ENCODE peak calls at places on chromosome 15, in five cellular contexts. T, X, K, M and H are unnamed samples.

GRCh38 chr15:29873264-29873663 is 51.0 kb upstream of the TJP1 start:
- DNase-seq in T (no peak), X (no peak), K (no peak), M (no peak), H (peak)

GRCh38 chr15:32029862-32030781 is at the start of gene CHRNA7:
- DNase-seq in X (peak), M (peak), K (peak), T (peak), H (peak)

GRCh38 chr15:68500363-68501317 is 68.7 kb upstream of the ITGA11 start:
- DNase-seq in M (no peak), K (no peak), T (no peak), X (no peak), H (no peak)

GRCh38 chr15:60412026-60412425 is 14.2 kb upstream of the ANXA2 start:
- DNase-seq in K (no peak), T (no peak), M (peak), X (no peak), H (no peak)

GRCh38 chr15:85504739-85505676 is 124.6 kb downstream of the AKAP13 start:
- DNase-seq in X (peak), K (peak), M (peak), T (peak), H (peak)

GRCh38 chr15:99050328-99050980 is 42.9 kb upstream of the PGPEP1L start:
- DNase-seq in T (no peak), X (no peak), M (no peak), K (no peak), H (no peak)

GRCh38 chr15:87672309-87672897 is 584.1 kb downstream of the NTRK3 start:
- DNase-seq in M (peak), K (peak), T (peak), X (peak), H (peak)

GRCh38 chr15:76196949-76197315 is 114.3 kb downstream of the ETFA start:
- DNase-seq in X (no peak), T (no peak), M (no peak), K (no peak), H (no peak)

GRCh38 chr15:69193948-69194827 is 33.8 kb downstream of the GLCE start:
- DNase-seq in M (peak), T (no peak), K (peak), X (peak), H (peak)

GRCh38 chr15:71218272-71218805 is 103.1 kb downstream of the THSD4 start:
- DNase-seq in M (no peak), K (peak), X (no peak), T (no peak), H (peak)

GRCh38 chr15:40421246-40422157 is 15.9 kb downstream of the IVD start:
- DNase-seq in M (peak), X (peak), T (peak), K (peak), H (peak)

GRCh38 chr15:98231696-98232440 is 271.4 kb downstream of the ARRDC4 start:
- DNase-seq in M (no peak), K (peak), X (no peak), T (no peak), H (no peak)

GRCh38 chr15:65460948-65461347 is 38.2 kb upstream of the IGDCC4 start:
- DNase-seq in T (no peak), M (peak), X (no peak), K (peak), H (peak)

GRCh38 chr15:73078722-73079121 is 26.5 kb downstream of the NEO1 start:
- DNase-seq in T (no peak), X (peak), M (peak), K (peak), H (peak)

GRCh38 chr15:82643992-82644391 is 3.2 kb downstream of the CPEB1 start:
- DNase-seq in K (no peak), M (no peak), X (no peak), T (no peak), H (no peak)

GRCh38 chr15:65095747-65096104 is 19.2 kb downstream of the KBTBD13 start:
- DNase-seq in X (no peak), M (no peak), T (no peak), K (no peak), H (no peak)

GRCh38 chr15:59632714-59633113 is 21.1 kb downstream of the GCNT3 start:
- DNase-seq in X (peak), T (peak), K (peak), M (no peak), H (no peak)

GRCh38 chr15:99706557-99707303 is 26.5 kb downstream of the LYSMD4 start:
- DNase-seq in M (no peak), K (peak), X (no peak), T (no peak), H (no peak)

GRCh38 chr15:25690673-25691543 is 172.2 kb downstream of the ATP10A start:
- DNase-seq in T (no peak), X (no peak), M (peak), K (no peak), H (peak)

GRCh38 chr15:80423215-80423614 is 19.0 kb downstream of the ARNT2 start:
- DNase-seq in K (no peak), X (no peak), T (no peak), M (no peak), H (peak)

GRCh38 chr15:35630570-35630969 is 84.6 kb upstream of the DPH6 start:
- DNase-seq in X (peak), T (no peak), K (no peak), M (peak), H (no peak)

GRCh38 chr15:99986297-99987118 is 253.3 kb upstream of the LYSMD4 start:
- DNase-seq in T (no peak), M (no peak), X (peak), K (peak), H (no peak)

GRCh38 chr15:78216276-78217229 is 17.8 kb downstream of the ACSBG1 start:
- DNase-seq in T (no peak), K (no peak), M (no peak), X (no peak), H (no peak)

GRCh38 chr15:99727733-99728132 is 5.5 kb downstream of the LYSMD4 start:
- DNase-seq in M (no peak), T (no peak), X (no peak), K (no peak), H (no peak)

GRCh38 chr15:42691308-42691707 is 45.6 kb downstream of the CDAN1 start:
- DNase-seq in K (no peak), M (no peak), X (no peak), T (no peak), H (no peak)

GRCh38 chr15:58247803-58248503 is 109.8 kb downstream of the AQP9 start:
- DNase-seq in M (peak), K (no peak), T (no peak), X (no peak), H (peak)

GRCh38 chr15:67882487-67883227 is 42.8 kb upstream of the RNU6-1 start:
- DNase-seq in K (peak), M (no peak), X (no peak), T (no peak), H (peak)

GRCh38 chr15:42080585-42081462 is 13.5 kb downstream of the PLA2G4D start:
- DNase-seq in M (peak), K (no peak), T (no peak), X (peak), H (peak)

GRCh38 chr15:28271697-28272250 is 50.2 kb downstream of the HERC2 start:
- DNase-seq in T (no peak), X (no peak), M (no peak), K (no peak), H (no peak)

GRCh38 chr15:29805043-29805707 is 17.1 kb downstream of the TJP1 start:
- DNase-seq in T (no peak), X (no peak), M (no peak), K (peak), H (peak)

GRCh38 chr15:60520825-60521368 is 42.0 kb upstream of the ICE2 start:
- DNase-seq in X (peak), K (peak), M (peak), T (peak), H (peak)

GRCh38 chr15:32723171-32723948 is 5.6 kb downstream of the GREM1 start:
- DNase-seq in K (no peak), T (no peak), M (no peak), X (no peak), H (no peak)

DNA sequence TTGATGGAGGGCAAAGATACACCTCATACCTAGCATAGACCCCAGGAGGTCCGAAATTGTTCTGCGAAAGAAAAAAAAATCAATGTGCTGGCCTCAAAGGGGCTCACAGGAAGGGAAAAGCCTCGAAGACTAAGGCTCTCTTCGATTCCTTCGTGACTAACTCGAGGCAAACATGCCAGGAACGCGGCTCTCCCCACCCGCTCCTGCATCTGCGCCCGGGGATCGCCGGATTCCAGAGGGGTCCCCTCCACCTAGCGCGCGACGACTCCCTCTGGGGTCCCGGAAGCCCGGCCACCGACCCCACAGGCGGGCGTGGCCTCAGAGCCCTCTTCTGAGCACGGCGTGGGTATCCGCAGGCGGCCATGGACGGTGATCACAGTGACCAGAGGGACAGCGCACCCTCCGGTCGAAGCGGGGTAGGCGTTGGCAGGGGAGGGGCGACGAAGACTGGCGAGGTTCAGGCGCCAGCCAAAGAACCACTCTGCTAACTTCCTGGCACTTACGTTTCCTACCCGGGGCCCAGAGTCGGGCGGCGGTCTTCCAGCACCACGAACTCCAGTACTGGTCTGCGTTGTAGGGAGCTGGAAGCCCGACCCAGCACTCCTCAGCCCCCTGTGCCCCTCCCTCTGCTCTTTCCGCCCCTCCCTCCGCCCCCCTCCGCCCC is 517 bp upstream of the EIF3J start:
- DNase-seq in X (peak), T (peak), M (peak), K (peak), H (peak)
- H4K8ac ChIP-seq in X (no peak), T (peak), M (peak), K (peak), H (peak)

DNA sequence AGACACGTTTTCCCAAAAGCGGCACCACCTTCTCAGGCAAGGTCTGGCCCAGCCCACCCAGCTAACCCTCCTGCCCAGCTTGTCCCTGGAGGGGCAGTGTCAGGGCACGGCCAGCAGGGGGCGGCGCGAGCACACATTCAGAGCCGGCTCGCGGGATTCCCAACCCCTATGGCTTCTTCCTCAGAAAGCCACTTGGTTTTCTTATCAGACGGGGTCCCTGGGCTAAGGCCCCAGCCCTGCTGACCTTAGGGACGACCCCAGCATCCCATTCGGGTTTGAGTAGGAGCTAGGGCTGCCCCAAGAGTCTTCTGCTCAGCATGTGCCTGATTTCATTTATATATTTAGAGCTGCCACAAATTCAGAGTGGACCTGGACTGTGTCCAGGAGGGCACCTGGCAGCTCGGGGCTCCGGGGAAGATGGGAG is 14.5 kb downstream of the RLBP1 start:
- DNase-seq in X (peak), K (peak), T (peak), M (peak), H (peak)
- H3K4me3 ChIP-seq in X (no peak), K (no peak), T (no peak), M (no peak), H (no peak)

DNA sequence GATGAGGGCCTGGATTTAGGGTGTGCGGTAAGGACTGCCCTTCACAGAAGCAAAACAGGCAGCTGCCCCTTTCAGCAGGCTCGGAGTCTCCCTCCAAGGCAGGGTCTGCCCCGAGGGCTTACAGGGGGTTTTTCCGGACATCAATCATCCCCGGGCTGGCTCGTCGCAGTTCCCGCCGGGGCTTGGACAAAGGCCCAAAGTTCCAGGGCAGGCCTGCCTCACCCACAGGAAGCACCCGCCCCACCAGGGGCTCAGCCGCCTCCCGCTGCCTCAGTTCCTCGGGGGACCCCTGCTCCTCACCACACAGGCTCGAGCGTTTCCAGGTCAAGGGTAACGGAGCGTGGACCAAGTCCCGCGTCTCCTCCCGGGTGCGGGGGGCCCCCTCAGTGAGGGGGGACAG is 27.0 kb downstream of the KIF7 start:
- DNase-seq in T (no peak), M (no peak), K (no peak), X (no peak), H (no peak)
- H4K8ac ChIP-seq in T (no peak), M (no peak), K (no peak), X (no peak), H (no peak)

DNA sequence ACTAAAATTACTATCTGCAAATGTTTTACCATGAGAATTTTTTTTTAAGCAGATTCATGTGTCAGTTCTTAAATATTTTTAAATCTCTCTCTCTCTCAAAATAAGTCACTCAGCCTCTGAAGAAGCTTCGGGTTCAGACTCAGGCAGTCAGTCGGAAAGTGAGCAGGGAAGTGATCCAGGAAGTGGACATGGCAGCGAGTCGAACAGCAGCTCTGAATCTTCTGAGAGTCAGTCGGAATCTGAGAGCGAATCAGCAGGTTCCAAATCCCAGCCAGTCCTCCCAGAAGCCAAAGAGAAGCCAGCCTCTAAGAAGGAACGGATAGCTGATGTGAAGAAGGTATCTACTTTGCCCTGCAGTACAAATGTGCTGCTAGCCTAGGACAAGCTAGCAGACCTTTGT is 24.1 kb downstream of the CHD2 start:
- DNase-seq in T (no peak), M (no peak), K (no peak), X (no peak), H (no peak)
- H3K4me3 ChIP-seq in T (no peak), M (no peak), K (no peak), X (no peak), H (no peak)

GRCh38 chr15:49620658-49621326 is at the start of the genes DTWD1 and FAM227B:
- DNase-seq in M (peak), T (peak), X (peak), K (peak), H (peak)
- H4K8ac ChIP-seq in M (peak), T (no peak), X (peak), K (peak), H (peak)

DNA sequence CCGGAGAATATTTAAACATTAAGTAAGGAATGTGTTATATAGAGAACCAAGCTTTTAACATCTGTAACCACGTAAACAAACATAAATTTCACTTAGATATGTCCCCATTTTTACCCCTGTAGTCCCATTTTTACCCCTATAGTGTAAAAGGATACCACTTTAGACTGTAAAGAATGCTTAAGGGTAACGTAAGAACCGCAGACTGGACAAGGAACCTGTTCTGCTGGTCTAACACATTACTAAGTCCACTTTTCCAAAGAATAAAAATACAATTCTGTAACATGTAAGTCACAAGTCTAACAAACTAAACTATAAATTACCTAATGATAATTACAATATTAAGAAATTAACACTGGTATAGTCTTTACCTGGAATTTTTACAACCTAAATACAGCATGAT is 2.9 kb downstream of the SLC12A6 start:
- DNase-seq in T (no peak), K (no peak), M (peak), X (no peak), H (no peak)
- H3K4me3 ChIP-seq in T (no peak), K (no peak), M (no peak), X (no peak), H (no peak)

GRCh38 chr15:66716668-66717025 is 14.6 kb downstream of the SMAD6 start:
- DNase-seq in K (no peak), X (no peak), M (no peak), T (no peak), H (no peak)

GRCh38 chr15:66714543-66714981 is 12.5 kb downstream of the SMAD6 start:
- DNase-seq in M (peak), X (no peak), T (no peak), K (peak), H (peak)

GRCh38 chr15:66715181-66715624 is 13.2 kb downstream of the SMAD6 start:
- DNase-seq in X (no peak), K (no peak), M (no peak), T (no peak), H (no peak)

GRCh38 chr15:66713843-66714508 is 11.9 kb downstream of the SMAD6 start:
- DNase-seq in M (no peak), X (no peak), K (no peak), T (no peak), H (no peak)

GRCh38 chr15:66715736-66716667 is 14.0 kb downstream of the SMAD6 start:
- DNase-seq in T (no peak), X (no peak), M (no peak), K (no peak), H (no peak)
- H4K8ac ChIP-seq in T (no peak), X (no peak), M (no peak), K (no peak), H (no peak)